ENCODE peak calls at places on chromosomes 6 and 20, in five cellular contexts. F, B, A, S and H are unnamed samples. For H3K79me1, the result is how much of the 10 kb centered on the place peaks cover.

GRCh38 chr20:39993737-39994136 is 695.3 kb downstream of the MAFB start:
- DNase-seq in F (no peak), B (no peak), A (no peak), S (no peak), H (no peak)

GRCh38 chr6:144530118-144530517 is 245.0 kb downstream of the UTRN start:
- DNase-seq in F (no peak), B (no peak), A (no peak), S (no peak), H (no peak)

GRCh38 chr6:161001421-161001820 is 9.9 kb downstream of the MAP3K4 start:
- DNase-seq in F (no peak), B (no peak), A (no peak), S (no peak), H (no peak)

GRCh38 chr20:59305898-59306640 is 5.7 kb downstream of the EDN3 start:
- DNase-seq in F (no peak), B (no peak), A (no peak), S (no peak), H (no peak)

GRCh38 chr6:137827977-137828815 is 38.9 kb upstream of the TNFAIP3 start:
- DNase-seq in F (no peak), B (no peak), A (no peak), S (no peak), H (no peak)

GRCh38 chr6:99995916-99996315 is 1.9 kb upstream of the MCHR2 start:
- DNase-seq in F (no peak), B (no peak), A (no peak), S (no peak), H (no peak)

GRCh38 chr6:35425284-35425683 is 26.9 kb upstream of the FANCE start:
- DNase-seq in F (no peak), B (peak), A (no peak), S (no peak), H (no peak)

GRCh38 chr20:23782366-23782983 is 31.7 kb upstream of the CST1 start:
- DNase-seq in F (no peak), B (peak), A (no peak), S (peak), H (peak)

GRCh38 chr6:46115634-46116033 is 14.2 kb upstream of the ENPP4 start:
- DNase-seq in F (no peak), B (no peak), A (no peak), S (no peak), H (no peak)

GRCh38 chr20:16393297-16393696 is 180.0 kb downstream of the KIF16B start:
- DNase-seq in F (no peak), B (no peak), A (no peak), S (no peak), H (no peak)

GRCh38 chr6:131029661-131030297 is 33.3 kb downstream of the EPB41L2 start:
- DNase-seq in F (peak), B (peak), A (no peak), S (no peak), H (peak)
- H3K27ac ChIP-seq in F (peak), B (peak), A (no peak), S (no peak), H (no peak)

GRCh38 chr20:1371235-1371782 is 21.5 kb downstream of the FKBP1A start:
- DNase-seq in F (no peak), B (no peak), A (no peak), S (no peak), H (no peak)
- H3K79me1 ChIP-seq in F (under half), B (half or more), A (under half), S (under half), H (under half)

DNA sequence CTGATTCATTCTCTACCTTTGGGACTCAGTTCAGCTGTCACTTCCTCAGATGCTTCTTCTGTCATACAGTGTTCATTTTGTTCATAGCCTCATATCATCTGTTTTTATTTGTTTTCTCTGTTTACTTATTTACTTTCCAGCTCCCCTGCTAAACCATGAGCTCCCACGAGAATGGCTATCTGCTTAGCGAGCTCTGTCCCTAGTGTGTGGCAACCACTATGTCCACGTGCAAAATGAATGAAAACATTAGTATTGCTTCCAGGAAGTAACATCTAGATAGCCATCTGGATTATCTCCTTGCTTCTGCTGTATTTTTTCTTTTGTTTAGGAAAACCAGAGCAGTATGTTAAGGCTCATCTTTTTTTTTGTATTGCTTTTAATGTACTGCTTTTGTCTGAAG is 417.0 kb upstream of the SLC35B3 start:
- DNase-seq in F (no peak), B (no peak), A (no peak), S (no peak), H (no peak)
- H2AFZ ChIP-seq in F (no peak), B (no peak), A (no peak), S (no peak), H (no peak)

GRCh38 chr6:42279966-42280629 is 62.4 kb upstream of the MRPS10 start:
- DNase-seq in F (no peak), B (peak), A (no peak), S (no peak), H (no peak)
- H3K27ac ChIP-seq in F (no peak), B (peak), A (no peak), S (no peak), H (no peak)